ENCODE peak calls at places on chromosomes 5 and 9, in seven cellular contexts. One of them, this sample, is unnamed.

GRCh38 chr5:31711363-31711762 is 72.4 kb downstream of the PDZD2 start:
- DNase-seq in fibroblast of lung: no peak
- DNase-seq in keratinocyte: no peak
- DNase-seq in mammary epithelial cell: no peak
- DNase-seq in PC-9: peak; percentile 29
- DNase-seq in PC-3: no peak
- DNase-seq in HepG2: no peak
- DNase-seq in this sample: no peak

GRCh38 chr5:59496524-59497134 is 396.9 kb downstream of the PDE4D start:
- DNase-seq in HepG2: no peak
- DNase-seq in mammary epithelial cell: no peak
- DNase-seq in fibroblast of lung: peak; percentile 15
- DNase-seq in PC-3: peak; percentile 39
- DNase-seq in keratinocyte: no peak
- DNase-seq in PC-9: no peak
- DNase-seq in this sample: no peak

GRCh38 chr5:169728418-169728817 is 91.3 kb downstream of the DOCK2 start:
- DNase-seq in PC-3: no peak
- DNase-seq in mammary epithelial cell: no peak
- DNase-seq in PC-9: no peak
- DNase-seq in keratinocyte: no peak
- DNase-seq in HepG2: no peak
- DNase-seq in fibroblast of lung: no peak
- DNase-seq in this sample: peak; percentile 44

GRCh38 chr5:11000517-11001353 is 239.7 kb upstream of the DAP start:
- DNase-seq in PC-9: no peak
- DNase-seq in HepG2: no peak
- DNase-seq in keratinocyte: no peak
- DNase-seq in fibroblast of lung: no peak
- DNase-seq in PC-3: no peak
- DNase-seq in mammary epithelial cell: no peak
- DNase-seq in this sample: no peak

GRCh38 chr5:76715734-76716455 is at the start of gene F2R:
- DNase-seq in PC-9: no peak
- DNase-seq in PC-3: peak; percentile 38
- DNase-seq in fibroblast of lung: peak; percentile 91
- DNase-seq in HepG2: peak; percentile 24
- DNase-seq in keratinocyte: no peak
- DNase-seq in mammary epithelial cell: peak; percentile 44
- DNase-seq in this sample: peak; percentile 83

GRCh38 chr5:157180374-157181264 is at the start of gene ITK:
- DNase-seq in PC-3: no peak
- DNase-seq in HepG2: no peak
- DNase-seq in PC-9: no peak
- DNase-seq in keratinocyte: no peak
- DNase-seq in mammary epithelial cell: no peak
- DNase-seq in fibroblast of lung: no peak
- DNase-seq in this sample: no peak

GRCh38 chr5:124162782-124163532 is 583.5 kb downstream of the ZNF608 start:
- DNase-seq in mammary epithelial cell: peak; percentile 9
- DNase-seq in keratinocyte: no peak
- DNase-seq in HepG2: peak; percentile 49
- DNase-seq in fibroblast of lung: no peak
- DNase-seq in PC-9: peak; percentile 49
- DNase-seq in PC-3: peak; percentile 58
- DNase-seq in this sample: peak; percentile 13

GRCh38 chr9:127873223-127873691 is 4.2 kb downstream of the AK1 start:
- DNase-seq in fibroblast of lung: no peak
- DNase-seq in keratinocyte: no peak
- DNase-seq in HepG2: no peak
- DNase-seq in mammary epithelial cell: no peak
- DNase-seq in PC-9: no peak
- DNase-seq in PC-3: no peak
- DNase-seq in this sample: no peak

GRCh38 chr5:84614907-84615306 is 230.2 kb upstream of the EDIL3 start:
- DNase-seq in PC-3: no peak
- DNase-seq in HepG2: no peak
- DNase-seq in fibroblast of lung: peak; percentile 8
- DNase-seq in keratinocyte: no peak
- DNase-seq in mammary epithelial cell: no peak
- DNase-seq in PC-9: no peak
- DNase-seq in this sample: no peak

GRCh38 chr9:122954253-122954691 is 13.5 kb downstream of the RABGAP1 start:
- DNase-seq in fibroblast of lung: peak; percentile 48
- DNase-seq in mammary epithelial cell: peak; percentile 44
- DNase-seq in PC-3: peak; percentile 63
- DNase-seq in PC-9: peak; percentile 85
- DNase-seq in keratinocyte: no peak
- DNase-seq in HepG2: no peak
- DNase-seq in this sample: no peak

GRCh38 chr5:76580983-76581382 is 42.2 kb downstream of the F2RL2 start:
- DNase-seq in PC-3: no peak
- DNase-seq in fibroblast of lung: no peak
- DNase-seq in PC-9: no peak
- DNase-seq in HepG2: no peak
- DNase-seq in keratinocyte: no peak
- DNase-seq in mammary epithelial cell: no peak
- DNase-seq in this sample: no peak

GRCh38 chr5:140162275-140162674 is 12.7 kb upstream of the CYSTM1 start:
- DNase-seq in PC-9: no peak
- DNase-seq in keratinocyte: no peak
- DNase-seq in PC-3: no peak
- DNase-seq in fibroblast of lung: no peak
- DNase-seq in HepG2: no peak
- DNase-seq in mammary epithelial cell: no peak
- DNase-seq in this sample: no peak

GRCh38 chr5:130032807-130033206 is 128.5 kb downstream of the CHSY3 start:
- DNase-seq in keratinocyte: no peak
- DNase-seq in mammary epithelial cell: no peak
- DNase-seq in HepG2: no peak
- DNase-seq in PC-3: no peak
- DNase-seq in PC-9: no peak
- DNase-seq in fibroblast of lung: no peak
- DNase-seq in this sample: no peak

DNA sequence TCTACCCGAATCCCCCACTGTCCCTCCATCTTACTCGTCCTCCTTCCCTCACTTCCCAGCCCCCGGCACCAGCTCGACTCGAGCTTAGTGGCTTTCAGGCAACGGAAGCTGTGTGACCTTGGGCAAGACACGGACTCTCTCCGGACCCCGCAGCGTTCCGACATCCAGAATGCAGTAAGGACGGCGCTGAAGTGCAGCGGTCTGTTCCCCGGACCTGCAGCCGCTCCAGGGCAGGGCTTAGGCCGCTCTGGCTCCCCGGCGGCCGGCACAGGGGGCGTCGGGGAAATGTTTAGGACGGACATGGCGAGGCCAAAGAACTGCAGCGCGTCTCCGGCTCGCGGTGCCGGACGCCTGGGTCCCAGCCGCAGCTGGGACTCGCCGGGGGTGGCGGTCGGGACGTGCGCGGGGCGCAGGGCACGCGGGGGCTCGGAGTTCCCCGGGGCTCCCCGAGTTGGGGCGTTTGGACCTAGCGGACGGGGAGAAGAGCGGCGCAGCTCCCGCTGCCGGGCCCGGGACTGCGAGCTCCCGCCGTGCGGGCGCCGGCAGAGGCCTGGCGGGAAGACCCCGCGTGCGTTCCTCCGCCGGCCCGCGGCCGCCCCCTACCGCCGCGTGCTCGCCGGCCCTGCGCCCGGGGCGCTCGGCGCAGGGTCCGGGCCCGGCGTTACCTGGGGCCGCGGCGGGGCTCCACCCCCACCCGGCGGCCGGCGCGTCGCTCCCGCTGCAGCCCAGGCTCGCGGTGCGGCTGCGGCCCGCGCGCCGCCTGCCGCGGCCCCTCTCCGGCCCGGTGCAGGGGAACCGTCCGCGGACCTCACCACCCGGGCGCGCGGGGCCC is 5.6 kb upstream of the RNF44 start:
- DNase-seq in PC-3: peak; percentile 58
- DNase-seq in fibroblast of lung: no peak
- DNase-seq in PC-9: no peak
- DNase-seq in HepG2: no peak
- DNase-seq in keratinocyte: no peak
- DNase-seq in mammary epithelial cell: no peak
- DNase-seq in this sample: peak; percentile 82
- TF ChIP-seq EZH2 in PC-3: no peak
- TF ChIP-seq EZH2 in fibroblast of lung: peak; percentile 26
- TF ChIP-seq EZH2 in PC-9: no peak
- TF ChIP-seq EZH2 in HepG2: no peak
- TF ChIP-seq EZH2 in keratinocyte: no peak
- TF ChIP-seq EZH2 in mammary epithelial cell: no peak
- TF ChIP-seq EZH2 in this sample: no peak

GRCh38 chr5:154472871-154473580 is 5.0 kb downstream of the HAND1 start:
- DNase-seq in mammary epithelial cell: no peak
- DNase-seq in PC-3: no peak
- DNase-seq in fibroblast of lung: no peak
- DNase-seq in keratinocyte: no peak
- DNase-seq in HepG2: no peak
- DNase-seq in PC-9: no peak
- DNase-seq in this sample: no peak
- TF ChIP-seq EZH2 in mammary epithelial cell: peak; percentile 69
- TF ChIP-seq EZH2 in PC-3: peak; percentile 56
- TF ChIP-seq EZH2 in fibroblast of lung: peak; percentile 89
- TF ChIP-seq EZH2 in keratinocyte: peak; percentile 69
- TF ChIP-seq EZH2 in HepG2: no peak
- TF ChIP-seq EZH2 in PC-9: no peak
- TF ChIP-seq EZH2 in this sample: peak; percentile 90

DNA sequence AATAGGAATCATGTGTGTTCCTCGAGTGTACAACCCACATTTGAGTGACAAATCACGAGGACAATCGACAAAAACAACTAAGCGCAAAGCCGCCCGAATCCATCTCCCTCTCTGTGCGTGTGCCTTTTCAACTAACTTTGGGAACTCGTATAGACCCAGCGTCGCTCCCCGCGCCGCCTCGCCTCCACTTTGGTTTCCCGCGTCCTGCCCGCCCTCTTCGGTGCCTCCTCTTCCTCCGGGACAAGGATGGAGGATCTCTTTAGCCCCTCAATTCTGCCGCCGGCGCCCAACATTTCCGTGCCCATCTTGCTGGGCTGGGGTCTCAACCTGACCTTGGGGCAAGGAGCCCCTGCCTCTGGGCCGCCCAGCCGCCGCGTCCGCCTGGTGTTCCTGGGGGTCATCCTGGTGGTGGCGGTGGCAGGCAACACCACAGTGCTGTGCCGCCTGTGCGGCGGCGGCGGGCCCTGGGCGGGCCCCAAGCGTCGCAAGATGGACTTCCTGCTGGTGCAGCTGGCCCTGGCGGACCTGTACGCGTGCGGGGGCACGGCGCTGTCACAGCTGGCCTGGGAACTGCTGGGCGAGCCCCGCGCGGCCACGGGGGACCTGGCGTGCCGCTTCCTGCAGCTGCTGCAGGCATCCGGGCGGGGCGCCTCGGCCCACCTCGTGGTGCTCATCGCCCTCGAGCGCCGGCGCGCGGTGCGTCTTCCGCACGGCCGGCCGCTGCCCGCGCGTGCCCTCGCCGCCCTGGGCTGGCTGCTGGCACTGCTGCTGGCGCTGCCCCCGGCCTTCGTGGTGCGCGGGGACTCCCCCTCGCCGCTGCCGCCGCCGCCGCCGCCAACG is at the start of gene GPR150:
- DNase-seq in fibroblast of lung: no peak
- DNase-seq in keratinocyte: no peak
- DNase-seq in mammary epithelial cell: peak; percentile 32
- DNase-seq in HepG2: peak; percentile 15
- DNase-seq in PC-9: peak; percentile 39
- DNase-seq in PC-3: peak; percentile 33
- DNase-seq in this sample: peak; percentile 77
- TF ChIP-seq EZH2 in fibroblast of lung: no peak
- TF ChIP-seq EZH2 in keratinocyte: peak; percentile 50
- TF ChIP-seq EZH2 in mammary epithelial cell: no peak
- TF ChIP-seq EZH2 in HepG2: peak; percentile 99
- TF ChIP-seq EZH2 in PC-9: no peak
- TF ChIP-seq EZH2 in PC-3: no peak
- TF ChIP-seq EZH2 in this sample: peak; percentile 83

DNA sequence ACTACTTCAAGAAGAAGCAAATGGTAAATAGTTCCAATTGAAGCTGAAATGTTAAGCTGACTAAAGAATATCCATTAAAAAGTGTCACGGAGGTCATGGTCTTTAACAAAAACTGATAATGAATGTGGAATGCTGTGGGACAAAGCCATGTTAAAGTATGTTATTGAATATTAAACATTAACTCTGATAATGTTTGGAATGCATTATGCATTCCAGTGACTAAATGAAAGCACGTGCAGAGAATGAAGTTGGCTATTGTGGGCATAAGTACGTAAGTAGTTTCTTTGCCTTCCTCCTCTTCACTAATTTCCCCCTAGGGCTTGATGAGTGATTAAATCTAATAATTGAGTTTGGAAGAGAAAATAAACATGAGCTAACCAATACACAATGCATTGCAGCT is 640.3 kb upstream of the CDH10 start:
- DNase-seq in PC-9: no peak
- DNase-seq in fibroblast of lung: no peak
- DNase-seq in keratinocyte: no peak
- DNase-seq in PC-3: no peak
- DNase-seq in HepG2: no peak
- DNase-seq in mammary epithelial cell: no peak
- DNase-seq in this sample: no peak
- TF ChIP-seq EZH2 in PC-9: no peak
- TF ChIP-seq EZH2 in fibroblast of lung: no peak
- TF ChIP-seq EZH2 in keratinocyte: no peak
- TF ChIP-seq EZH2 in PC-3: no peak
- TF ChIP-seq EZH2 in HepG2: no peak
- TF ChIP-seq EZH2 in mammary epithelial cell: no peak
- TF ChIP-seq EZH2 in this sample: no peak

DNA sequence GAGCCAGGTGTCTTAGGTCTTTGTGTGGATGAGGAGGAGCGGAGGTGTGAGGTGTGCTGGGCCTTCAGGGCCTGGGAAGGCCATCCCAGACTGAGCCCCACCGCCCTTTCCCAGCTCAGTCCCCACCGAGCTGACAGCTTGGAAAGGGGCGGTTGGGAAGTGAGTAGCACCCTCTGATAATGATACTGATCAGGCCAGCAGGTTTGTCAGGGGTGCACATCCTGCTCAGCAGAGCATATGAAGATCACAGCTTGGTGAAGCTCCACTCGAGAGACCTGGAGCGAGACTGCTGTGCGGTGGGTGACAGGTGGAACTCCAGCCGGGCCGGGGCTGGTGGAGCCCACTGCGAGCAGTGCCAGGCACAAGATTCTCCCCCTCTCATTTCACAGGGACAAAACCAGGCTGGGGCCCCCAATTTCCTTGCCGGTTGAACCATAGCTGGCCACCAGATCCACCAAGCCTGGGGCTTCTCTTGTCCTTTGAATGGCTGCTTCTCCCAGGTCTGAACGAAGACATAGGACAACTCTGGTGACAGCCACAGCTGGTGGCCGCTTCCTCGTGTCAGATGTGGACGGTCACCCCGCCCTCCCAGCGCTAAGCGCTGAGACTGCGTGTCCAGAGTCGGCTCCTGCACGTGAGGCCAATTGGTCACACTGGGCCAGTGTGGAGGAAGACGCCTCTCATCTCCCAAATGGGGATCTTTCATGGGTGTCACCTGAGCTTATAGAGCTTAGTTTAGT is 8.3 kb downstream of the QRFP start:
- DNase-seq in mammary epithelial cell: no peak
- DNase-seq in PC-3: no peak
- DNase-seq in HepG2: no peak
- DNase-seq in keratinocyte: no peak
- DNase-seq in fibroblast of lung: no peak
- DNase-seq in PC-9: no peak
- DNase-seq in this sample: no peak
- TF ChIP-seq EZH2 in mammary epithelial cell: no peak
- TF ChIP-seq EZH2 in PC-3: no peak
- TF ChIP-seq EZH2 in HepG2: no peak
- TF ChIP-seq EZH2 in keratinocyte: no peak
- TF ChIP-seq EZH2 in fibroblast of lung: no peak
- TF ChIP-seq EZH2 in PC-9: no peak
- TF ChIP-seq EZH2 in this sample: no peak

GRCh38 chr9:14348241-14349140 is 34.5 kb upstream of the NFIB start:
- DNase-seq in PC-9: no peak
- DNase-seq in HepG2: no peak
- DNase-seq in fibroblast of lung: peak; percentile 58
- DNase-seq in keratinocyte: no peak
- DNase-seq in mammary epithelial cell: peak; percentile 52
- DNase-seq in PC-3: no peak
- DNase-seq in this sample: no peak
- TF ChIP-seq EZH2 in PC-9: no peak
- TF ChIP-seq EZH2 in HepG2: no peak
- TF ChIP-seq EZH2 in fibroblast of lung: peak; percentile 31
- TF ChIP-seq EZH2 in keratinocyte: no peak
- TF ChIP-seq EZH2 in mammary epithelial cell: no peak
- TF ChIP-seq EZH2 in PC-3: no peak
- TF ChIP-seq EZH2 in this sample: no peak